ENCODE peak calls at places on chromosome 20, in eight cellular contexts. Z, F, S, I, Y, J, M and D are unnamed samples.

GRCh38 chr20:34709044-34709835 is 5.1 kb downstream of the TP53INP2 start:
- DNase-seq in Z (peak; percentile 82), F (peak; percentile 84), S (peak; percentile 92), I (peak; percentile 73), Y (peak; percentile 83), J (peak; percentile 80), M (peak; percentile 88), D (peak; percentile 66)

GRCh38 chr20:57482148-57482547 is 42.8 kb downstream of the CTCFL start:
- DNase-seq in Z (no peak), F (no peak), S (no peak), I (no peak), Y (no peak), J (no peak), M (no peak), D (no peak)

GRCh38 chr20:63215101-63216040 is 560 bp downstream of the YTHDF1 start:
- DNase-seq in Z (no peak), F (peak; percentile 9), S (no peak), I (no peak), Y (no peak), J (peak; percentile 25), M (peak; percentile 46), D (peak; percentile 70)

GRCh38 chr20:7624886-7625285 is 315.4 kb downstream of the HAO1 start:
- DNase-seq in Z (no peak), F (no peak), S (no peak), I (no peak), Y (no peak), J (no peak), M (no peak), D (no peak)

GRCh38 chr20:36645998-36646397 is at the start of gene SLA2:
- DNase-seq in Z (no peak), F (peak; percentile 64), S (peak; percentile 52), I (no peak), Y (peak; percentile 75), J (peak; percentile 42), M (no peak), D (no peak)

GRCh38 chr20:347640-348484 is 951 bp downstream of the NRSN2 start:
- DNase-seq in Z (peak; percentile 96), F (peak; percentile 31), S (peak; percentile 90), I (peak; percentile 94), Y (peak; percentile 36), J (peak; percentile 92), M (peak; percentile 95), D (peak; percentile 99)

GRCh38 chr20:45823949-45824835 is 2.9 kb downstream of the TNNC2 start:
- DNase-seq in Z (peak; percentile 62), F (peak; percentile 38), S (peak; percentile 53), I (no peak), Y (peak; percentile 44), J (peak; percentile 35), M (peak; percentile 39), D (no peak)

GRCh38 chr20:40497781-40498691 is 191.0 kb downstream of the MAFB start:
- DNase-seq in Z (peak; percentile 24), F (no peak), S (peak; percentile 89), I (no peak), Y (no peak), J (peak; percentile 72), M (peak; percentile 64), D (no peak)

GRCh38 chr20:62925420-62926228 is 681 bp downstream of the DIDO1 start:
- DNase-seq in Z (peak; percentile 49), F (peak; percentile 51), S (no peak), I (no peak), Y (peak; percentile 52), J (peak; percentile 37), M (no peak), D (peak; percentile 46)

GRCh38 chr20:4962257-4962855 is 39.0 kb downstream of the SLC23A2 start:
- DNase-seq in Z (no peak), F (peak; percentile 49), S (no peak), I (no peak), Y (peak; percentile 24), J (no peak), M (no peak), D (no peak)

GRCh38 chr20:60087563-60088105 is 129.4 kb downstream of the CDH26 start:
- DNase-seq in Z (no peak), F (no peak), S (no peak), I (no peak), Y (no peak), J (no peak), M (peak; percentile 30), D (no peak)

GRCh38 chr20:60085551-60086132 is 127.4 kb downstream of the CDH26 start:
- DNase-seq in Z (no peak), F (no peak), S (no peak), I (no peak), Y (no peak), J (no peak), M (no peak), D (no peak)

GRCh38 chr20:60091284-60091683 is 133.1 kb downstream of the CDH26 start:
- DNase-seq in Z (no peak), F (no peak), S (no peak), I (no peak), Y (no peak), J (no peak), M (no peak), D (no peak)

GRCh38 chr20:60088236-60088635 is 130.0 kb downstream of the CDH26 start:
- DNase-seq in Z (no peak), F (no peak), S (no peak), I (no peak), Y (no peak), J (no peak), M (no peak), D (no peak)

DNA sequence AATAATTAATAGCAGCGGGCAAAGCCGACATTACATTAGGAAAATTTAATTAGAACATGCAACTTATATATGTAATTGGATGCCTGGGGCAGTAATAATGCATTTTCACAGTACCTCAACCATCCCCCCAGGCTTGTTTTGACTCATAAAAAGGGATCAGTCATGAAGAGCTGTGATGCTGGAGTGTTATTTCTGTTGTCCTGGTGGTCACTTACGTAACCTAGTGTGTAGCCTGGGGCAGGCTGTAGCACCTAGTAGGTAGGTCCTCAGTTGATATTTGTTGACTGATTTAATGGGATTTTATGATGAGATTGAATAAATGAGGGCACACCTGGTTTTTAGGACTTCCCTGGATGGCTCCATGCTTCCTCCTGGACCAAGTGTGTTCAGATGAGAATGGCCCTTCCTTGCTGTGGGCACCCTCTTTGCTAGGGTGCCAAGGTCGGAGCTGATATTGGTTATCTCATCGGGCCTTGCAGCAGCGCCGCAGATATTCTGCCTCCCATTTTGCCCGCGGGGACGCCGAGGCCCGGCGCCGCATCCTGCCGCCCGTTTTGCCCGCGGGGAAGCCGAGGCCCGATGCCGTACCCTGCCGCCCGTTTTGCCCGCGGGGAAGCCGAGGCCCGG is 128.8 kb downstream of the CDH26 start:
- DNase-seq in Z (no peak), F (no peak), S (no peak), I (no peak), Y (no peak), J (no peak), M (no peak), D (no peak)
- H3K4me3 ChIP-seq in Z (peak overlapping the region; percentile 34), F (no peak overlapping the region), S (peak overlapping the region; percentile 37), I (no peak overlapping the region), Y (no peak overlapping the region), J (no peak overlapping the region), M (peak overlapping the region; percentile 37), D (no peak overlapping the region)

DNA sequence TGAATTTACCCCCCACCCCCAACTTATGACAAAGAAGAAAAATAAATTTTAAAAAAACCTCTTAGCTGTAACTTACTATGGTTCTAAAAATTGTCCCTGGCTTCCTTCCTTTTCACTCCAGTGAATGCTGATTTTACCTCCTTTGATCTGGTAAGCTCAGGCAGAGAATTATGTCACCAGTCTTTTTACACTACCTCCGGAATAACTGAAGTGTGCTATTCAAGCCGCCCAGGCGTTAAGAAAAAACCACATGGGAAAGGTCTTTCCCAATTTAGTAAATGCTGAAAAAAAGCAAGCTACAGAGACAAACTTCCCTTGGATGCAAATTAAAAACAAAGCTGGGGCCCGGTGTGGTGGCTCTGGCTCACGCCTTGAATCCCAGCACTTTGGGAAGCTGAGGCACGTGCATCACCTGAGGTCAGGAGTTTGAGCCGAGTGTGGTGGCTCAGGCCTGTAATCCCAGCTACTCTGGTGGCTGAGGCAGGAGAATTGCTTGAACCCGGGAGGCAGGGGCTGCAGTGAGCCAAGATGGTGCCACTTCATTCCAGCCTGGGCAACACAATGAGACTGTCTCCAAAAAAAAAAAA is 12.4 kb downstream of the SNX5 start:
- DNase-seq in Z (no peak), F (no peak), S (no peak), I (no peak), Y (no peak), J (no peak), M (no peak), D (no peak)
- H3K4me1 ChIP-seq in Z (peaks cover 17% of the 10 kb centered on the region), F (peaks cover 48% of the 10 kb centered on the region), S (peaks cover 57% of the 10 kb centered on the region), I (peaks cover 4% of the 10 kb centered on the region), Y (peaks cover 35% of the 10 kb centered on the region), J (peaks cover 36% of the 10 kb centered on the region), M (peaks cover 11% of the 10 kb centered on the region), D (peaks cover 9% of the 10 kb centered on the region)

GRCh38 chr20:43190332-43190953 is 737 bp upstream of the PTPRT start:
- DNase-seq in Z (no peak), F (no peak), S (no peak), I (no peak), Y (no peak), J (no peak), M (no peak), D (no peak)
- H3K4me3 ChIP-seq in Z (peak overlapping the region; percentile 6), F (no peak overlapping the region), S (no peak overlapping the region), I (peak overlapping the region; percentile 78), Y (no peak overlapping the region), J (no peak overlapping the region), M (no peak overlapping the region), D (no peak overlapping the region)

GRCh38 chr20:31566332-31566657 is 38.8 kb upstream of the ID1 start:
- DNase-seq in Z (no peak), F (no peak), S (no peak), I (no peak), Y (no peak), J (no peak), M (no peak), D (no peak)

GRCh38 chr20:31567380-31567720 is 37.7 kb upstream of the ID1 start:
- DNase-seq in Z (no peak), F (no peak), S (no peak), I (no peak), Y (no peak), J (no peak), M (no peak), D (no peak)

GRCh38 chr20:31565699-31566331 is 39.3 kb upstream of the ID1 start:
- DNase-seq in Z (no peak), F (no peak), S (no peak), I (no peak), Y (no peak), J (no peak), M (no peak), D (no peak)

GRCh38 chr20:31568041-31568731 is 36.9 kb upstream of the ID1 start:
- DNase-seq in Z (no peak), F (no peak), S (no peak), I (no peak), Y (no peak), J (no peak), M (no peak), D (no peak)

DNA sequence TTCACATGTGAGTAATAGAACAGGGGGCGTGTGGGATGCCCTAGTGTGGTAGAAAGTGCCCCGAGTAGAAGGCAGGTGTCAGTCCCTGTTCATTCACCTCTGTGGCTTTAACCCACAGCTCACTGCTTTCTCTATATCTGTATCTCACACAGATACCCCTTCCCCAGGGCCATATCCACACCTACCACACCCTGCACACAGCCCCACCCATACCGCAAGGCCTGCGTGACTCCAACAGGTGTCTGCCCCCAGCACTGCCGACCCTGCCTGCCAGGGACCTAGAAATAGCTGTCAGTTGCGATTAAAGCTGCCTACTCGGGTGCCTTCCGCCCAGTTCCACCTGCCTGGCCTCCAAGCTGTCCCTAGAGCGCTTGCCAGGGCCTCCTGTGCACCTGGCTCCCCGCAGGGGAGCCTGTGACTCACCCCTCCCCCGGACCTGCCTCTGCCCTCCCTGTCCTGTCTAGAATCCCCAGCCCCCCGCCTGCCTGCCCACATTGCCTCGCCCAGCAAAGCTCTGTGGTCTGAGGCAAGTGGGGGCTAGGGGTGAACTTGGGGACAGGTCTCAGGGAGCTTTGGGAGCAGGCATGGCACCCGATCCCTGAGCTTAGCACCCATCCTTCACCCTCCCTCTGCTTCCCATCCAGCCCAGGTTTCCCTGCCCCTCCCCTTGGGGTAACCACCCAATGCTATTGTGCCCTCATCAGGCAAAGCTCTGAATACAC is 38.3 kb upstream of the ID1 start:
- DNase-seq in Z (no peak), F (no peak), S (no peak), I (no peak), Y (no peak), J (peak; percentile 30), M (no peak), D (no peak)
- H3K4me1 ChIP-seq in Z (no peaks in the 10 kb centered on the region), F (peaks cover 6% of the 10 kb centered on the region), S (peaks cover 33% of the 10 kb centered on the region), I (no peaks in the 10 kb centered on the region), Y (no peaks in the 10 kb centered on the region), J (peaks cover 11% of the 10 kb centered on the region), M (peaks cover 6% of the 10 kb centered on the region), D (peaks cover 6% of the 10 kb centered on the region)